ENCODE peak calls at places on chromosomes 13 and 19, in six cellular contexts. Q, F, Y, G, B and M are unnamed samples. For H3K4me1, the result is how much of the 10 kb centered on the place peaks cover.

GRCh38 chr19:47663435-47663910 is 49.7 kb upstream of the EHD2 start:
- DNase-seq in Q (no peak), F (no peak), Y (no peak), G (no peak), B (no peak), M (peak)

GRCh38 chr19:18785179-18786124 is 5.7 kb downstream of the COMP start:
- DNase-seq in Q (peak), F (peak), Y (peak), G (peak), B (peak), M (peak)

GRCh38 chr13:48738261-48738755 is 84.6 kb downstream of the CYSLTR2 start:
- DNase-seq in Q (no peak), F (peak), Y (no peak), G (no peak), B (no peak), M (no peak)

GRCh38 chr13:27918041-27918917 is 1.5 kb upstream of the PDX1 start:
- DNase-seq in Q (no peak), F (no peak), Y (no peak), G (no peak), B (no peak), M (no peak)

GRCh38 chr19:4096049-4096892 is 27.7 kb downstream of the MAP2K2 start:
- DNase-seq in Q (no peak), F (no peak), Y (no peak), G (no peak), B (no peak), M (no peak)

GRCh38 chr13:21673592-21674270 is 2.9 kb downstream of the FGF9 start:
- DNase-seq in Q (no peak), F (peak), Y (no peak), G (no peak), B (no peak), M (peak)

GRCh38 chr19:1852294-1852646 is 4.0 kb upstream of the REXO1 start:
- DNase-seq in Q (no peak), F (no peak), Y (no peak), G (no peak), B (no peak), M (no peak)

GRCh38 chr13:110520431-110521295 is 40.9 kb downstream of the RAB20 start:
- DNase-seq in Q (peak), F (peak), Y (peak), G (peak), B (peak), M (peak)

GRCh38 chr19:50728084-50728737 is 5.0 kb downstream of the CLEC11A start:
- DNase-seq in Q (peak), F (peak), Y (peak), G (peak), B (peak), M (peak)

GRCh38 chr13:75489502-75490263 is 7.7 kb upstream of the TBC1D4 start:
- DNase-seq in Q (no peak), F (peak), Y (no peak), G (no peak), B (no peak), M (peak)

GRCh38 chr13:22432690-22433089 is 748.1 kb upstream of the SGCG start:
- DNase-seq in Q (no peak), F (no peak), Y (no peak), G (no peak), B (no peak), M (no peak)

GRCh38 chr13:113082198-113083021 is 23.2 kb upstream of the F7 start:
- DNase-seq in Q (no peak), F (no peak), Y (no peak), G (no peak), B (no peak), M (no peak)

GRCh38 chr19:15231256-15231655 is 992 bp downstream of the EPHX3 start:
- DNase-seq in Q (no peak), F (no peak), Y (no peak), G (no peak), B (no peak), M (no peak)

GRCh38 chr19:14683439-14683838 is 6.4 kb upstream of the ZNF333 start:
- DNase-seq in Q (no peak), F (no peak), Y (no peak), G (no peak), B (no peak), M (no peak)

GRCh38 chr19:2717638-2718541 is 3.3 kb downstream of the DIRAS1 start:
- DNase-seq in Q (no peak), F (no peak), Y (no peak), G (no peak), B (no peak), M (no peak)

GRCh38 chr19:2607712-2608601 is 94.5 kb downstream of the GNG7 start:
- DNase-seq in Q (no peak), F (no peak), Y (peak), G (peak), B (peak), M (no peak)

GRCh38 chr13:43574601-43575000 is 212.2 kb downstream of the ENOX1 start:
- DNase-seq in Q (no peak), F (no peak), Y (no peak), G (no peak), B (no peak), M (peak)

GRCh38 chr13:100506154-100506553 is 82.4 kb downstream of the GGACT start:
- DNase-seq in Q (no peak), F (no peak), Y (no peak), G (no peak), B (no peak), M (no peak)

GRCh38 chr19:28843771-28844492 is 369.0 kb downstream of the UQCRFS1 start:
- DNase-seq in Q (no peak), F (no peak), Y (no peak), G (no peak), B (no peak), M (no peak)

GRCh38 chr13:21703846-21704245 is 33.0 kb downstream of the FGF9 start:
- DNase-seq in Q (no peak), F (no peak), Y (no peak), G (no peak), B (no peak), M (no peak)

GRCh38 chr13:33487575-33488243 is 202.2 kb upstream of the STARD13 start:
- DNase-seq in Q (peak), F (peak), Y (peak), G (no peak), B (peak), M (peak)

DNA sequence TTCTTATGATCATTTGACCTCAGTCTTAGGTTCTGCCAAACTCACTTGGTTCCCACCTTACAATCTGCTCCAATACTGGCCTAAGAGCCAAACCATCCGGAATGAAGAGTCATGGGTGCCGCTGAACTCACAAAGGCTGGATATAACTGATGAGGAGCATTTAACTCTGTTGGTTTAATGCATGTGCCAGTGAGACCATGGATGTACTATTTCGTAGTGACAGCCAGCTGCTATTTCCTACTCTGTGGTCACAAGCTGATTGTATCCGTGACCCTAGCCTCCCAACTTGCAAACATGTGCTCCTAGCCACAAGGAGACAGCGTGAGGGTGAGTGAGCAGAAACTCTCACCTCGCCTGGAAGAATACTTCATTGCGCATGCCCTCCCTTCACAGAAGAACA is 67.0 kb upstream of the RAP2A start:
- DNase-seq in Q (no peak), F (no peak), Y (no peak), G (no peak), B (no peak), M (peak)
- H3K4me1 ChIP-seq in Q (under half), F (under half), Y (under half), G (under half), B (under half), M (under half)

DNA sequence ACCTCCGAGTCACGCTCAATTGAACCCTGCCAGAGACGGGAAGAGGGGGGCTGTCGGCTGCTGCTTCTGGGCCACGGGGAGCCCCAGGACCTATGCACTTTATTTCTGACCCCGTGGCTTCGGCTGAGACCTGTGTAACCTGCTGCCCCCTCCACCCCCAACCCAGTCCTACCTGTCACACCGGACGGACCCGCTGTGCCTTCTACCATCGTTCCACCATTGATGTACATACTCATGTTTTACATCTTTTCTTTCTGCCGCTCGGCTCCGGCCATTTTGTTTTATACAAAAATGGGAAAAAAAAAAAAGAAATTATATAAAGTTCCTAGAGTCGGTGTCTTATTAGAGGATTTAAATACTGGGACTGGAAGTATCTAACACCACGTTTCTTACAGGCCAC is 11.7 kb downstream of the TRIP10 start:
- DNase-seq in Q (no peak), F (no peak), Y (no peak), G (no peak), B (no peak), M (no peak)
- H3K27ac ChIP-seq in Q (no peak), F (no peak), Y (no peak), G (no peak), B (no peak), M (no peak)

DNA sequence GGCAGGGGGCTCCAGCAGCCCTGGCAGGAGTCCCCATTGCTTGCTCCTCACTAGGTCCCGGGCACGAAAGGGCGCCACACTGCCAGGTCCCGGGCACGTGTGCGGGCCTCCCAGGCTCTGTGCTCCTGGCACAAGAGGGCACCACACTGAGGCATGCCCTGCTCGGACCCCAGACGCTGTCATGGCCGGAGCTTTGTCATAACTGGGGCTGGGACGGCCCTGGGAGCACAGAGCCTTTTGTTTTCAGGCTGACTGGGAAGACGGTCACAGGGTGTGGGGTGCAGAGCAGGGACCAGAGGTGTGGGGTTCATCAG is 7.4 kb downstream of the BSG start:
- DNase-seq in Q (no peak), F (no peak), Y (no peak), G (no peak), B (no peak), M (no peak)
- H3K4me3 ChIP-seq in Q (no peak), F (no peak), Y (no peak), G (no peak), B (no peak), M (no peak)

GRCh38 chr19:51799311-51799997 is 4.5 kb downstream of the FPR3 start:
- DNase-seq in Q (peak), F (peak), Y (peak), G (peak), B (peak), M (peak)

GRCh38 chr19:51798958-51799310 is 4.0 kb downstream of the FPR3 start:
- DNase-seq in Q (no peak), F (peak), Y (no peak), G (no peak), B (peak), M (no peak)

GRCh38 chr19:51800849-51801244 is 5.9 kb downstream of the FPR3 start:
- DNase-seq in Q (no peak), F (no peak), Y (no peak), G (no peak), B (no peak), M (no peak)

GRCh38 chr19:51798127-51798526 is 3.2 kb downstream of the FPR3 start:
- DNase-seq in Q (no peak), F (no peak), Y (no peak), G (no peak), B (no peak), M (no peak)

GRCh38 chr19:51799998-51800848 is 5.3 kb downstream of the FPR3 start:
- DNase-seq in Q (peak), F (peak), Y (no peak), G (no peak), B (peak), M (peak)
- H3K4me1 ChIP-seq in Q (under half), F (half or more), Y (under half), G (under half), B (under half), M (under half)

DNA sequence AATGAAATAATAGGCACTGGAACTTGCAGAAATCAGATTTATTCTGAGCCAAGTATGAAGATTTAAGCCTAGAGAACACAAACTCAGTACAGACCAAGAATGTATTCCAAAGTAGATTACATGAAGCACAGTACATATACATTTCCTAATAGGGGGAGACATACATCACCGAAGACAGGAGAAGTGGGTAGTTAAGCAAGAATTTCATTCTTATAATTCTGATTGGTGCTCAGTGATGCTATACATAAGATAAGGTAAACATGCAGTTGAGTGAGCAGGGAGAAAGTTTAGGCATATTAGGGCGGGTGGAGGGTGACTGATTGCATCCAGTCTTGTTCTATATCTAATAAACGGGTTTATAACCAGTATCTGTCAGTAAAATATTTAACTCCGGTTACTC is 2218.7 kb downstream of the PCDH9 start:
- DNase-seq in Q (no peak), F (no peak), Y (no peak), G (no peak), B (no peak), M (no peak)
- H3K27ac ChIP-seq in Q (no peak), F (no peak), Y (no peak), G (no peak), B (no peak), M (no peak)